ENCODE peak calls at places on chromosomes 4 and X, in eight cellular contexts. P is ovary, U is endothelial cell of umbilical vein, X is upper lobe of left lung, M is uterus, F is stomach, V is tibial nerve, I is lower leg skin. L is an unnamed sample.

GRCh38 chr4:76585270-76585669 is 150.2 kb downstream of the SHROOM3 start:
- DNase-seq in P (no peak), U (no peak), X (no peak), M (no peak), F (no peak), V (no peak), I (no peak), L (no peak)

GRCh38 chr4:48653217-48654014 is 126.7 kb downstream of the FRYL start:
- DNase-seq in P (peak), U (no peak), X (no peak), M (no peak), F (no peak), V (no peak), I (no peak), L (peak)

GRCh38 chr4:121477480-121477879 is 96.7 kb upstream of the QRFPR start:
- DNase-seq in P (no peak), U (no peak), X (no peak), M (no peak), F (no peak), V (no peak), I (no peak), L (no peak)

GRCh38 chr4:119313237-119313636 is 8.7 kb downstream of the FABP2 start:
- DNase-seq in P (no peak), U (no peak), X (no peak), M (no peak), F (no peak), V (no peak), I (no peak), L (no peak)

GRCh38 chr4:163063891-163064290 is 102.8 kb downstream of the NAF1 start:
- DNase-seq in P (no peak), U (no peak), X (no peak), M (no peak), F (no peak), V (no peak), I (no peak), L (no peak)

GRCh38 chr4:122163301-122163700 is 11.2 kb downstream of the BLTP1 start:
- DNase-seq in P (no peak), U (no peak), X (no peak), M (no peak), F (no peak), V (no peak), I (no peak), L (no peak)

GRCh38 chrX:68114573-68115199 is 318.6 kb downstream of the OPHN1 start:
- DNase-seq in P (no peak), U (no peak), X (no peak), M (no peak), F (no peak), V (no peak), I (no peak), L (no peak)

GRCh38 chrX:69152398-69152797 is 12.9 kb downstream of the PJA1 start:
- DNase-seq in P (no peak), U (no peak), X (no peak), M (no peak), F (no peak), V (no peak), I (peak), L (no peak)

GRCh38 chr4:27350161-27350560 is 489.5 kb downstream of the STIM2 start:
- DNase-seq in P (no peak), U (peak), X (no peak), M (no peak), F (no peak), V (no peak), I (no peak), L (no peak)

GRCh38 chr4:186727977-186728519 is 4.4 kb upstream of the FAT1 start:
- DNase-seq in P (no peak), U (no peak), X (no peak), M (no peak), F (no peak), V (no peak), I (no peak), L (no peak)

GRCh38 chr4:21469438-21470032 is 479.0 kb downstream of the KCNIP4 start:
- DNase-seq in P (no peak), U (peak), X (no peak), M (no peak), F (no peak), V (no peak), I (no peak), L (no peak)

GRCh38 chrX:55488559-55489314 is 911 bp downstream of the USP51 start:
- DNase-seq in P (peak), U (peak), X (peak), M (peak), F (peak), V (peak), I (peak), L (peak)

GRCh38 chr4:47032405-47033106 is 1.2 kb downstream of the GABRB1 start:
- DNase-seq in P (peak), U (peak), X (peak), M (peak), F (peak), V (no peak), I (peak), L (peak)

GRCh38 chr4:102586644-102587021 is 85.5 kb downstream of the NFKB1 start:
- DNase-seq in P (no peak), U (no peak), X (no peak), M (no peak), F (no peak), V (no peak), I (no peak), L (no peak)

GRCh38 chr4:71266090-71266794 is 72.6 kb upstream of the SLC4A4 start:
- DNase-seq in P (no peak), U (no peak), X (no peak), M (no peak), F (no peak), V (no peak), I (no peak), L (no peak)

GRCh38 chr4:66662620-66663019 is 882.7 kb downstream of the CENPC start:
- DNase-seq in P (no peak), U (no peak), X (no peak), M (no peak), F (no peak), V (no peak), I (no peak), L (no peak)

GRCh38 chr4:5371415-5372190 is 320.3 kb downstream of the STK32B start:
- DNase-seq in P (no peak), U (no peak), X (no peak), M (no peak), F (no peak), V (no peak), I (no peak), L (no peak)

GRCh38 chrX:103864886-103865534 is 33.0 kb upstream of the RAB9B start:
- DNase-seq in P (no peak), U (no peak), X (no peak), M (no peak), F (no peak), V (no peak), I (no peak), L (no peak)

GRCh38 chrX:347351-348117 is 28.9 kb upstream of the GTPBP6 start:
- DNase-seq in P (no peak), U (no peak), X (peak), M (no peak), F (no peak), V (no peak), I (no peak), L (no peak)

GRCh38 chr4:147498031-147498700 is 17.3 kb downstream of the EDNRA start:
- DNase-seq in P (no peak), U (peak), X (no peak), M (no peak), F (no peak), V (no peak), I (no peak), L (no peak)

GRCh38 chr4:156223985-156224384 is 270.3 kb upstream of the CTSO start:
- DNase-seq in P (no peak), U (no peak), X (no peak), M (no peak), F (no peak), V (no peak), I (no peak), L (no peak)

GRCh38 chr4:114015444-114015899 is 36.0 kb upstream of the ARSJ start:
- DNase-seq in P (no peak), U (peak), X (no peak), M (no peak), F (no peak), V (no peak), I (no peak), L (no peak)

GRCh38 chr4:101862595-101862994 is 72.1 kb downstream of the BANK1 start:
- DNase-seq in P (no peak), U (peak), X (no peak), M (no peak), F (no peak), V (no peak), I (no peak), L (no peak)

GRCh38 chrX:3713225-3713936 is at the start of gene PRKX:
- DNase-seq in P (peak), U (peak), X (peak), M (no peak), F (peak), V (no peak), I (peak), L (peak)

GRCh38 chr4:145285928-145286327 is 105.5 kb upstream of the OTUD4 start:
- DNase-seq in P (no peak), U (peak), X (no peak), M (no peak), F (no peak), V (no peak), I (no peak), L (no peak)

GRCh38 chr4:138090145-138090917 is 151.8 kb downstream of the SLC7A11 start:
- DNase-seq in P (peak), U (peak), X (peak), M (peak), F (peak), V (peak), I (no peak), L (no peak)

GRCh38 chrX:31649176-31649575 is 577.3 kb upstream of the FTHL17 start:
- DNase-seq in P (no peak), U (no peak), X (no peak), M (no peak), F (no peak), V (no peak), I (no peak), L (no peak)

GRCh38 chr4:113635739-113636437 is 125.7 kb downstream of the CAMK2D start:
- DNase-seq in P (no peak), U (no peak), X (no peak), M (no peak), F (no peak), V (no peak), I (no peak), L (no peak)

GRCh38 chr4:118676128-118676527 is 9.1 kb upstream of the METTL14 start:
- DNase-seq in P (no peak), U (no peak), X (no peak), M (no peak), F (no peak), V (no peak), I (no peak), L (no peak)

GRCh38 chrX:116111497-116111896 is 59.0 kb upstream of the AGTR2 start:
- DNase-seq in P (no peak), U (no peak), X (no peak), M (no peak), F (no peak), V (no peak), I (no peak), L (no peak)

DNA sequence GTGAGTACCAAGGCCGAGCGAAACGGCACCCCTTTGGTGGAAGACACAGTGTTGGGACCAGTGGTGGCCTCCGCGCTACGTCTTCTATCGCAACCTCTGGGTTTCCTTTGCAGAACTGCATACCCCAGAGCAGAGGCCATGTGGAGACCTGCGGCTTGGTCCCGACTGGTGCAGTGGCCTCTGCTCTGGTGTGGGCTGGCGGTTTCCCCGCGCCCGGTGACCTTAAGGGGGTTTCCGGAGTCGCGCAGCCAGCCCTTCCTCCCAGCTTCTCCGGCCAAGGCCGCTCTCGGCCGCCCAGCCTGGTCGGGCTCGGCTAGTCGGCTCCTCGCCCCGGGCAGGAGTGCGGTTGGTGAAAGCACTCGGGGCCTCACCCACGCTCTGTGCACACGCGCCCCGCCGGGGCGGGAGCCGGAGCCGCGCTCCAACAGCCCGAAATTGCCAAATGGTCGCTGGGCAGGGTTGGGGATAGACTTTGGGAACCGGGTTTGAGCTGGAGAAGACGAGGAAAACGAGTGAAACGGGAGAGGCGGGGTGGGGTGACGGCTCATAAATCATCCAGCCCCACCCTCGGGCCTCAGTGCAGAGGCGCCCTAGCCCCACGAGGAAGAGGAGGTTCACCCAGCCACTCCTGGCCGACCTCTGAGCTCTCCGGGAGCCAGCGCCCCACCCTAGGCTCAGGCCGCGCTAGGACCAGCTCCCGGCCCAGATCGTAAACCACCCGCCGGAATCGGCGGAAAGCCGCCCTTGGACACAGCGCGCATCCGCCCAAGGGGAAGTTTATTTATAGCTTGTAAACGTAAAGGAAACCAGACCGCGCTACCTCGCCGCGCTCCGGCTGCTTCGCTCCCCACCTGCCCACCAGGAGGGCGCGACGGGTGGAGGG is 84.7 kb downstream of the BCOR start:
- DNase-seq in P (peak), U (peak), X (peak), M (peak), F (peak), V (peak), I (peak), L (peak)
- TF ChIP-seq POLR2A in P (no peak), U (no peak), X (no peak), M (peak), F (no peak), V (no peak), I (no peak), L (no peak)

GRCh38 chrX:39936886-39937770 is 160.6 kb downstream of the BCOR start:
- DNase-seq in P (no peak), U (no peak), X (peak), M (no peak), F (no peak), V (no peak), I (no peak), L (no peak)
- H3K4me3 ChIP-seq in P (no peak), U (no peak), X (peak), M (no peak), F (no peak), V (no peak), I (no peak), L (no peak)

DNA sequence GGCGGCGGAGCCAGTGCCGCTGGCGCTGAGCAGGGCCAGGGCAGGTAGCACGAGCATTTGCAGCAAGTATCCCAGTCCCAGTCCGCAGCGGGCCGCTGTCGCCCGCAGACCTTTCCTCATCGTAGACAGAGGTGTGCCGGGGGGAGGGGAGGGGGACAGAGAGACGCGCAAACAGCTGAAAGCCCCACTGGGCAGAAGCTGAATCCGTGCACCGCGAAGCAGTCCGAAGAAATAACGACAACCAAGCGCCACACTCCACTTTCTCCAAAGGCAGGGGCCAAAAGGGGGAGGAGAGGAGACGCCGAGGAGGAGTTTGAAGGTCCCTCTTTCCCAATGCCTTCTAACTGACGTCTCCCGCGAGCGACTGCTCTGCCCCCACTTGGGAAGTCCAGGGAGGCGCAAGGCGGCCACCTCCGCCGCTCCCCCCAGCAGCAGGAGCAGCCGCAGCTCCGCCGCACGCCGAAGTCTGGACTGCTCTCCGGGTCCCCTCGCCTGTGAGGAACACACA is at the start of gene UNC5C:
- DNase-seq in P (peak), U (peak), X (peak), M (peak), F (peak), V (peak), I (peak), L (peak)
- TF ChIP-seq POLR2A in P (peak), U (no peak), X (no peak), M (peak), F (no peak), V (peak), I (no peak), L (peak)

DNA sequence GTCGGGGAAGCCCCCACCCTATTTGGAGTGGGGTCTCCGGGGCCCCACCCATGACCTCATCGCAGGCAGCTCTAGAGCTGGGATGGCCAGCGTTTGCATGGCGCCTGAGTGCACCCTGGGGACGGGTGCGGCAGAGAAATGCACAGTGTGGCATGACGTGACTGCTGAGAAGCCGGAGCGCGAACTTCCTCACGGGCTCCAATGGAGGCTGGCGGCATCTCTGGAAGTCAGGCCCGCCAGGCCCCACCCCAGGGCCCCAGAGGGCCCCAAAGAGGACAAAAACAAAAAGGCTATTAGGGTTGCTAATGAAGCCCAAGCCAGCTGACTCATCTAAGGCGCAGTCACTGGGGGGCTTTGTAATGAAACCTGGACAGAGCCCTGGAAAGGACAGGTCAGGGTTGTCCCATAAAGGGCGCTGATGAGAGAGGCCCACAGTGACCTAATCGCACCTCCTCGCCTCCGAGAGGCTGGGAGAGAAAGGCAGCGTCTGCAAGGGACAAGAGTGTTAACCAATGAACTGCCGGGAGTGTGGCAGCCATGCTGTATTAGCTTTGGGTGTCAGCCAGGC is 86.0 kb upstream of the C1QTNF7 start:
- DNase-seq in P (no peak), U (no peak), X (peak), M (no peak), F (no peak), V (no peak), I (peak), L (no peak)
- H3K4me3 ChIP-seq in P (no peak), U (no peak), X (no peak), M (no peak), F (peak), V (no peak), I (no peak), L (peak)

DNA sequence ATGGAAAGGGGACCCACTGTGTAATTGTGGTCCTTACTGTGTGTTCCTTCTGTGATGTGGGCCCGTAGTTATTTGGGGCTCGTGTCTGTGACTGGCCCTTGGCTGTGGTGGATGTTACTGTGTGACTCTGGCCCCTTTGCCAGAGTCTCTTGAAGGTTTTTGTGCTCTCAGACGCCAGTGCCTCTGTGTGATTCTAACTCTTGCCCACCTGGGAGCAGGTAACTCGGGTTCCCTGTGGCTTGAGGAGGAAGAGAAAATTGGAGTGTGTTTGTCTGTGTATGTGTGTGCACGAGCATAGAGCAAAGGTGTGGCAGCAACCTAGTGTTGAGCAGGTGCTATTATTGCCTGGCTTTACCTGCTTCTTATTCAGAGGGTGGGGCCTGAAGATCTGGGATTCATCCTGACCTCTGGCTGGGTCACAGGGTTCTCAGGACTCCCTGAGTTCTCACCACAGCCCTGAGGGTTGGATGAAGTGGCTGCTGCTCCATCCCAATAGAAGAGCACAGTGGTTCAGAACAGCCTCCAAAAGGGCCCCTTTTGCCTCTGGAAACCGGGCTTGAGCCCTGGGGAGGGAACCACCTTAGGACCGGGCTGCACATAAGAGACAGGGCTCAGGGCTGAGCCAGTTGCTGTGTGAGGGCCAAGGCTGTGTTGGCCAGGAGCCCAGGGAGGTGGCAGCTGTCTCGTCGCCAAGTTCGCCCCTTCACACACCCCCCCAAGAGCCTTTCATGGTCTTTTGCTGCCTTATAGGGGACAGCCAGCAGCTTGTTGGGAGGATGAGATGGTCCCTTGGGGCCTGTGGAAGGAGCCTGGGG is 1.3 kb downstream of the RBM10 start:
- DNase-seq in P (no peak), U (no peak), X (no peak), M (no peak), F (no peak), V (no peak), I (no peak), L (no peak)
- TF ChIP-seq POLR2A in P (no peak), U (no peak), X (no peak), M (no peak), F (no peak), V (no peak), I (no peak), L (no peak)

GRCh38 chr4:84498203-84499026 is 677 bp downstream of the NKX6-1 start:
- DNase-seq in P (peak), U (peak), X (peak), M (no peak), F (no peak), V (no peak), I (no peak), L (no peak)

GRCh38 chr4:84496356-84497219 is 2.5 kb downstream of the NKX6-1 start:
- DNase-seq in P (no peak), U (no peak), X (peak), M (no peak), F (no peak), V (no peak), I (no peak), L (no peak)

GRCh38 chr4:84499065-84499982 is at the start of gene NKX6-1:
- DNase-seq in P (peak), U (peak), X (peak), M (peak), F (peak), V (no peak), I (peak), L (no peak)

GRCh38 chr4:84497220-84497834 is 1.8 kb downstream of the NKX6-1 start:
- DNase-seq in P (no peak), U (no peak), X (peak), M (peak), F (no peak), V (no peak), I (no peak), L (no peak)

DNA sequence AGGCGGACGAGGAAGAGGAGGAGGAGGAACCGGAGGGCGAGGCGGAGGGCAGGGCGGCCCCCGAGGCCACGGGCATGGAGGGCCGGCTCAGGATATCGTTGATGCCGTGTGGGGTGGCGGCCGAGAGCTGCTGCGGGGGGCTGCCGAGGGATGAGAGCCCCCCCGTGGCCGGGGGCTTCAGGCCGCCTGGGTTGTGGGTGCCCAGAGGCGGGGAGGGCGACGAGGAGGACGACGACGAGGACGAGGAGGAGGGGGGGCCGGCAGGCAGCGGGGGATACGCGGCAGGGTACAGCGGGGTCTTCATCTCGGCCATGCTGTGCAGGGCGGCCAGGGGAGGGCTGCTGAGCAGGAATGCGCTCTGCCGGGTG is 1.3 kb downstream of the NKX6-1 start:
- DNase-seq in P (no peak), U (no peak), X (no peak), M (no peak), F (no peak), V (no peak), I (no peak), L (no peak)
- H3K4me3 ChIP-seq in P (peak), U (no peak), X (peak), M (peak), F (peak), V (peak), I (no peak), L (peak)